ENCODE peak calls at places on chromosomes 13 and 19, in five cellular contexts. Y, W, E, I and J are unnamed samples.

GRCh38 chr13:40113644-40114304 is 458.3 kb downstream of the COG6 start:
- DNase-seq in Y (no peak), W (peak), E (no peak), I (no peak), J (no peak)

GRCh38 chr13:60012503-60012902 is 151.2 kb downstream of the DIAPH3 start:
- DNase-seq in Y (no peak), W (no peak), E (peak), I (no peak), J (no peak)

GRCh38 chr13:76812971-76813691 is 73.1 kb downstream of the KCTD12 start:
- DNase-seq in Y (no peak), W (peak), E (no peak), I (no peak), J (no peak)

GRCh38 chr19:32599736-32600157 is 18.8 kb downstream of the PDCD5 start:
- DNase-seq in Y (peak), W (peak), E (peak), I (peak), J (no peak)

GRCh38 chr13:44399045-44399444 is 25.4 kb downstream of the SERP2 start:
- DNase-seq in Y (no peak), W (no peak), E (no peak), I (no peak), J (no peak)

GRCh38 chr19:39677931-39678889 is 22.5 kb downstream of the LGALS16 start:
- DNase-seq in Y (no peak), W (no peak), E (peak), I (peak), J (no peak)

GRCh38 chr19:8238251-8238650 is 29.1 kb downstream of the CERS4 start:
- DNase-seq in Y (no peak), W (no peak), E (no peak), I (no peak), J (no peak)

GRCh38 chr19:2223959-2224358 is 12.2 kb downstream of the PLEKHJ1 start:
- DNase-seq in Y (peak), W (no peak), E (no peak), I (no peak), J (no peak)

GRCh38 chr13:85536706-85537105 is 262.5 kb downstream of the SLITRK6 start:
- DNase-seq in Y (no peak), W (no peak), E (no peak), I (no peak), J (no peak)

GRCh38 chr19:36488816-36489138 is 584 bp downstream of the ZNF566 start:
- DNase-seq in Y (peak), W (peak), E (no peak), I (peak), J (no peak)

GRCh38 chr13:66323695-66324094 is 906.4 kb downstream of the PCDH9 start:
- DNase-seq in Y (no peak), W (no peak), E (no peak), I (no peak), J (no peak)

GRCh38 chr13:20960663-20961309 is 58.2 kb upstream of the XPO4 start:
- DNase-seq in Y (no peak), W (no peak), E (peak), I (peak), J (no peak)

GRCh38 chr13:31168736-31169135 is 7.0 kb upstream of the HSPH1 start:
- DNase-seq in Y (no peak), W (no peak), E (peak), I (no peak), J (no peak)

GRCh38 chr19:1942934-1943555 is 2.1 kb downstream of the CSNK1G2 start:
- DNase-seq in Y (no peak), W (no peak), E (no peak), I (no peak), J (no peak)

GRCh38 chr19:14081797-14082674 is 3.5 kb downstream of the C19orf67 start:
- DNase-seq in Y (no peak), W (peak), E (no peak), I (no peak), J (no peak)

GRCh38 chr13:85170372-85170771 is 628.8 kb downstream of the SLITRK6 start:
- DNase-seq in Y (no peak), W (no peak), E (no peak), I (no peak), J (no peak)

GRCh38 chr19:49107625-49108459 is 6.3 kb upstream of the LIN7B start:
- DNase-seq in Y (no peak), W (no peak), E (no peak), I (no peak), J (no peak)

GRCh38 chr19:3586124-3586626 is 897 bp downstream of the GIPC3 start:
- DNase-seq in Y (peak), W (no peak), E (no peak), I (no peak), J (no peak)

GRCh38 chr19:14536926-14537692 is 7.7 kb downstream of the TECR start:
- DNase-seq in Y (peak), W (peak), E (peak), I (no peak), J (no peak)

GRCh38 chr19:33435706-33436359 is 62.3 kb downstream of the CEBPG start:
- DNase-seq in Y (no peak), W (no peak), E (no peak), I (no peak), J (no peak)

GRCh38 chr19:40416918-40417713 is 3.9 kb upstream of the PRX start:
- DNase-seq in Y (no peak), W (peak), E (peak), I (peak), J (no peak)

GRCh38 chr13:80133631-80134083 is 207.3 kb downstream of the SPRY2 start:
- DNase-seq in Y (no peak), W (no peak), E (no peak), I (no peak), J (no peak)

GRCh38 chr13:52945348-52945747 is 83.3 kb upstream of the OLFM4 start:
- DNase-seq in Y (no peak), W (no peak), E (no peak), I (no peak), J (no peak)

GRCh38 chr13:99323488-99323887 is 16.3 kb upstream of the GPR183 start:
- DNase-seq in Y (no peak), W (no peak), E (no peak), I (no peak), J (no peak)

GRCh38 chr13:60226507-60226906 is 62.8 kb upstream of the DIAPH3 start:
- DNase-seq in Y (peak), W (peak), E (peak), I (peak), J (no peak)

GRCh38 chr13:99969934-99970760 is 1.4 kb downstream of the ZIC5 start:
- DNase-seq in Y (no peak), W (no peak), E (peak), I (peak), J (no peak)

GRCh38 chr19:6097911-6098310 is 12.4 kb downstream of the RFX2 start:
- DNase-seq in Y (no peak), W (no peak), E (no peak), I (no peak), J (no peak)

GRCh38 chr19:29079331-29079730 is 133.6 kb downstream of the UQCRFS1 start:
- DNase-seq in Y (no peak), W (peak), E (no peak), I (no peak), J (no peak)

GRCh38 chr13:33207616-33207964 is 78.0 kb downstream of the STARD13 start:
- DNase-seq in Y (no peak), W (peak), E (no peak), I (peak), J (no peak)

GRCh38 chr13:35848868-35849644 is 282.1 kb downstream of the DCLK1 start:
- DNase-seq in Y (no peak), W (no peak), E (no peak), I (no peak), J (no peak)

GRCh38 chr13:75129331-75129730 is 352.6 kb downstream of the TBC1D4 start:
- DNase-seq in Y (peak), W (no peak), E (no peak), I (no peak), J (no peak)

GRCh38 chr19:46076951-46077814 is 36.4 kb upstream of the IGFL4 start:
- DNase-seq in Y (peak), W (peak), E (peak), I (peak), J (no peak)

GRCh38 chr13:79645569-79645968 is 164.6 kb downstream of the NDFIP2 start:
- DNase-seq in Y (no peak), W (no peak), E (no peak), I (no peak), J (no peak)

GRCh38 chr13:92896842-92897241 is 329.8 kb upstream of the GPC6 start:
- DNase-seq in Y (peak), W (no peak), E (peak), I (peak), J (no peak)

GRCh38 chr19:48738557-48739399 is 1.6 kb downstream of the RASIP1 start:
- DNase-seq in Y (peak), W (peak), E (peak), I (peak), J (peak)

GRCh38 chr13:93861818-93862217 is 617.7 kb downstream of the DCT start:
- DNase-seq in Y (no peak), W (peak), E (no peak), I (no peak), J (no peak)

GRCh38 chr19:50696065-50696425 is 23.6 kb downstream of the SHANK1 start:
- DNase-seq in Y (no peak), W (no peak), E (no peak), I (no peak), J (no peak)

GRCh38 chr13:41029629-41030028 is 10.5 kb upstream of the ELF1 start:
- DNase-seq in Y (peak), W (no peak), E (no peak), I (no peak), J (no peak)